ENCODE peak calls at places on chromosome 3, in ten cellular contexts. O is SHP77; B is thoracic aorta; Z is type B pancreatic cell; R is activated CD8-positive, alpha-beta memory T cell treated with anti-CD3 and anti-CD28 coated beads, Interleukin-2, amount 10 ng/mL, durations not matched to agents 7 days and 5 days; S is neuronal stem cell; K is stimulated activated CD4-positive, alpha-beta T cell treated with anti-CD3 and anti-CD28 coated beads, Interleukin-1b, Interleukin-23, amount 100 ng/mL, for 24 hours; M is DMS 273 treated with DMSO at 0.1 percent for 48 hours; A is NCI-H1105; W is HTR-8/SVneo. F is an unnamed sample.

GRCh38 chr3:27623085-27623753 is 98.9 kb downstream of the EOMES start:
- DNase-seq in O (peak; percentile 24), B (peak; percentile 23), Z (no peak), R (no peak), S (no peak), K (no peak), M (no peak), A (no peak), W (no peak), F (no peak)

GRCh38 chr3:184368116-184368803 is 6.8 kb downstream of the POLR2H start:
- DNase-seq in O (no peak), B (no peak), Z (no peak), R (no peak), S (no peak), K (no peak), M (no peak), A (no peak), W (no peak), F (no peak)

GRCh38 chr3:16810593-16811367 is 74.0 kb upstream of the PLCL2 start:
- DNase-seq in O (no peak), B (no peak), Z (no peak), R (no peak), S (no peak), K (no peak), M (no peak), A (no peak), W (no peak), F (no peak)

GRCh38 chr3:17412950-17413530 is 329.4 kb downstream of the TBC1D5 start:
- DNase-seq in O (peak; percentile 67), B (no peak), Z (no peak), R (no peak), S (peak; percentile 43), K (no peak), M (peak; percentile 26), A (peak; percentile 35), W (peak; percentile 25), F (peak; percentile 31)

GRCh38 chr3:188239035-188239434 is 85.1 kb downstream of the LPP start:
- DNase-seq in O (no peak), B (no peak), Z (no peak), R (no peak), S (no peak), K (no peak), M (no peak), A (no peak), W (no peak), F (no peak)

GRCh38 chr3:98545940-98546339 is 14.2 kb downstream of the GPR15 start:
- DNase-seq in O (no peak), B (no peak), Z (no peak), R (no peak), S (no peak), K (no peak), M (no peak), A (no peak), W (no peak), F (no peak)

GRCh38 chr3:108089544-108089943 is 1.3 kb downstream of the CD47 start:
- DNase-seq in O (no peak), B (no peak), Z (no peak), R (no peak), S (no peak), K (no peak), M (no peak), A (no peak), W (no peak), F (no peak)

GRCh38 chr3:111210003-111210699 is 138.5 kb downstream of the NECTIN3 start:
- DNase-seq in O (no peak), B (no peak), Z (no peak), R (no peak), S (no peak), K (no peak), M (no peak), A (no peak), W (peak; percentile 5), F (peak; percentile 46)

GRCh38 chr3:134309987-134310700 is 59.5 kb upstream of the RYK start:
- DNase-seq in O (no peak), B (no peak), Z (no peak), R (no peak), S (no peak), K (no peak), M (no peak), A (no peak), W (no peak), F (no peak)

GRCh38 chr3:159559771-159560170 is 428.9 kb upstream of the IL12A start:
- DNase-seq in O (no peak), B (no peak), Z (no peak), R (no peak), S (no peak), K (no peak), M (no peak), A (no peak), W (no peak), F (no peak)

GRCh38 chr3:13480340-13481318 is 523 bp downstream of the HDAC11 start:
- DNase-seq in O (no peak), B (no peak), Z (no peak), R (peak; percentile 52), S (no peak), K (no peak), M (no peak), A (no peak), W (peak; percentile 41), F (no peak)

GRCh38 chr3:42719002-42719401 is 16.4 kb upstream of the HHATL start:
- DNase-seq in O (no peak), B (no peak), Z (no peak), R (peak; percentile 33), S (no peak), K (no peak), M (no peak), A (no peak), W (no peak), F (no peak)

GRCh38 chr3:88936837-88937236 is 170.6 kb upstream of the EPHA3 start:
- DNase-seq in O (no peak), B (no peak), Z (no peak), R (no peak), S (no peak), K (no peak), M (peak; percentile 67), A (no peak), W (no peak), F (no peak)

GRCh38 chr3:14479591-14479990 is 60.6 kb downstream of the GRIP2 start:
- DNase-seq in O (no peak), B (no peak), Z (no peak), R (no peak), S (no peak), K (no peak), M (no peak), A (no peak), W (no peak), F (no peak)

GRCh38 chr3:13009132-13009945 is 63.9 kb downstream of the IQSEC1 start:
- DNase-seq in O (no peak), B (no peak), Z (no peak), R (peak; percentile 84), S (no peak), K (no peak), M (no peak), A (no peak), W (no peak), F (no peak)

GRCh38 chr3:123637131-123637530 is 52.3 kb upstream of the HACD2 start:
- DNase-seq in O (no peak), B (no peak), Z (no peak), R (no peak), S (no peak), K (no peak), M (no peak), A (no peak), W (no peak), F (no peak)

GRCh38 chr3:107241217-107241616 is 136.0 kb upstream of the CCDC54 start:
- DNase-seq in O (peak; percentile 18), B (no peak), Z (no peak), R (peak; percentile 44), S (peak; percentile 4), K (no peak), M (peak; percentile 7), A (peak; percentile 7), W (no peak), F (no peak)

GRCh38 chr3:126828306-126828705 is 124.3 kb downstream of the CHCHD6 start:
- DNase-seq in O (no peak), B (no peak), Z (no peak), R (peak; percentile 21), S (no peak), K (no peak), M (no peak), A (no peak), W (no peak), F (no peak)

GRCh38 chr3:43855674-43856299 is 165.0 kb downstream of the ABHD5 start:
- DNase-seq in O (peak; percentile 22), B (no peak), Z (no peak), R (peak; percentile 61), S (peak; percentile 36), K (peak; percentile 7), M (no peak), A (peak; percentile 7), W (peak; percentile 57), F (no peak)

GRCh38 chr3:168495932-168496331 is 400.2 kb upstream of the GOLIM4 start:
- DNase-seq in O (no peak), B (no peak), Z (no peak), R (no peak), S (no peak), K (no peak), M (no peak), A (no peak), W (no peak), F (no peak)

GRCh38 chr3:30602946-30603345 is 3.5 kb upstream of the TGFBR2 start:
- DNase-seq in O (no peak), B (no peak), Z (no peak), R (no peak), S (no peak), K (no peak), M (no peak), A (no peak), W (no peak), F (no peak)

GRCh38 chr3:115111632-115112031 is 35.5 kb downstream of the ZBTB20 start:
- DNase-seq in O (no peak), B (no peak), Z (no peak), R (no peak), S (no peak), K (no peak), M (no peak), A (no peak), W (no peak), F (no peak)

GRCh38 chr3:51538115-51538458 is 432 bp upstream of the RAD54L2 start:
- DNase-seq in O (no peak), B (no peak), Z (no peak), R (no peak), S (no peak), K (no peak), M (no peak), A (no peak), W (peak; percentile 24), F (no peak)

GRCh38 chr3:5709704-5710103 is 522.2 kb downstream of the EDEM1 start:
- DNase-seq in O (no peak), B (no peak), Z (no peak), R (no peak), S (no peak), K (no peak), M (no peak), A (no peak), W (no peak), F (no peak)

GRCh38 chr3:133277813-133278212 is 122.0 kb upstream of the BFSP2 start:
- DNase-seq in O (no peak), B (no peak), Z (no peak), R (no peak), S (no peak), K (no peak), M (no peak), A (no peak), W (no peak), F (no peak)

GRCh38 chr3:31981206-31982181 is at the start of the genes OSBPL10 and ZNF860:
- DNase-seq in O (peak; percentile 21), B (peak; percentile 67), Z (peak; percentile 77), R (no peak), S (no peak), K (no peak), M (peak; percentile 14), A (no peak), W (peak; percentile 60), F (peak; percentile 68)

F was measured in non-pigmented ciliary epithelial cell.